ENCODE peak calls at places on chromosomes 16 and 17, in six cellular contexts. N is MM.1S, X is GM03348, F is NCI-H1417, G is brain microvascular endothelial cell, M is cardiac muscle cell. B is an unnamed sample.

GRCh38 chr17:81329279-81329926 is 34.3 kb upstream of the SLC38A10 start:
- DNase-seq in N (peak), F (no peak), G (peak), X (peak), M (peak), B (no peak)

GRCh38 chr16:30369091-30369937 is 980 bp downstream of the TBC1D10B start:
- DNase-seq in N (peak), F (no peak), M (no peak), G (no peak), X (no peak), B (no peak)

GRCh38 chr17:50627782-50628601 is 6.7 kb upstream of the ABCC3 start:
- DNase-seq in M (peak), G (no peak), F (peak), X (no peak), N (peak), B (no peak)

GRCh38 chr17:49595328-49595727 is 19.7 kb downstream of the NXPH3 start:
- DNase-seq in X (no peak), F (no peak), N (no peak), M (no peak), G (no peak), B (no peak)

GRCh38 chr17:78362671-78363070 is 2.8 kb upstream of the SOCS3 start:
- DNase-seq in M (no peak), G (no peak), N (no peak), X (no peak), F (peak), B (no peak)

GRCh38 chr17:10457952-10458351 is 11.4 kb downstream of the MYH4 start:
- DNase-seq in M (no peak), N (no peak), X (no peak), F (no peak), G (no peak), B (no peak)

GRCh38 chr17:82590881-82591539 is 57.2 kb downstream of the WDR45B start:
- DNase-seq in G (no peak), X (no peak), M (no peak), N (no peak), F (no peak), B (peak)

GRCh38 chr16:10577305-10578202 is 2.8 kb downstream of the EMP2 start:
- DNase-seq in M (no peak), F (peak), N (peak), G (no peak), X (peak), B (no peak)

GRCh38 chr16:24844101-24845030 is 1.4 kb upstream of the SLC5A11 start:
- DNase-seq in F (no peak), X (no peak), G (no peak), M (no peak), N (no peak), B (no peak)

GRCh38 chr17:64780096-64781012 is 118.2 kb upstream of the SMURF2 start:
- DNase-seq in N (peak), F (peak), X (peak), M (no peak), G (no peak), B (peak)

GRCh38 chr17:51793686-51794085 is 364.8 kb downstream of the CA10 start:
- DNase-seq in F (no peak), G (no peak), X (no peak), M (no peak), N (no peak), B (no peak)